ENCODE peak calls at places on chromosomes 6 and 20, in six cellular contexts. One of them, this sample, is unnamed.

GRCh38 chr6:88982720-88983119 is 19.3 kb upstream of the RNGTT start:
- DNase-seq in esophagus squamous epithelium: no peak
- DNase-seq in sigmoid colon: peak; percentile 84
- DNase-seq in heart left ventricle: peak; percentile 41
- DNase-seq in A549: peak; percentile 56
- DNase-seq in IMR-90: peak; percentile 79
- DNase-seq in this sample: no peak

GRCh38 chr6:119172813-119173212 is 94.3 kb upstream of the FAM184A start:
- DNase-seq in esophagus squamous epithelium: no peak
- DNase-seq in sigmoid colon: no peak
- DNase-seq in heart left ventricle: no peak
- DNase-seq in A549: no peak
- DNase-seq in IMR-90: peak; percentile 13
- DNase-seq in this sample: no peak

GRCh38 chr6:149899926-149900619 is 2.2 kb upstream of the RAET1E start:
- DNase-seq in A549: no peak
- DNase-seq in esophagus squamous epithelium: no peak
- DNase-seq in heart left ventricle: no peak
- DNase-seq in sigmoid colon: no peak
- DNase-seq in IMR-90: no peak
- DNase-seq in this sample: no peak

GRCh38 chr6:117494694-117495318 is 12.3 kb downstream of the DCBLD1 start:
- DNase-seq in sigmoid colon: no peak
- DNase-seq in esophagus squamous epithelium: no peak
- DNase-seq in IMR-90: no peak
- DNase-seq in heart left ventricle: peak; percentile 15
- DNase-seq in A549: no peak
- DNase-seq in this sample: no peak

GRCh38 chr6:7124631-7125030 is 16.9 kb downstream of the RREB1 start:
- DNase-seq in heart left ventricle: no peak
- DNase-seq in esophagus squamous epithelium: no peak
- DNase-seq in IMR-90: peak; percentile 57
- DNase-seq in sigmoid colon: no peak
- DNase-seq in A549: no peak
- DNase-seq in this sample: no peak

GRCh38 chr6:54892831-54893230 is 46.3 kb downstream of the FAM83B start:
- DNase-seq in heart left ventricle: no peak
- DNase-seq in sigmoid colon: no peak
- DNase-seq in IMR-90: peak; percentile 96
- DNase-seq in A549: peak; percentile 7
- DNase-seq in esophagus squamous epithelium: no peak
- DNase-seq in this sample: no peak

GRCh38 chr6:166955865-166956443 is 396 bp downstream of the RNASET2 start:
- DNase-seq in sigmoid colon: no peak
- DNase-seq in heart left ventricle: no peak
- DNase-seq in IMR-90: peak; percentile 15
- DNase-seq in A549: peak; percentile 6
- DNase-seq in esophagus squamous epithelium: no peak
- DNase-seq in this sample: no peak

GRCh38 chr6:19578489-19578888 is 258.7 kb upstream of the ID4 start:
- DNase-seq in IMR-90: no peak
- DNase-seq in heart left ventricle: no peak
- DNase-seq in A549: no peak
- DNase-seq in sigmoid colon: no peak
- DNase-seq in esophagus squamous epithelium: no peak
- DNase-seq in this sample: no peak

GRCh38 chr6:163148781-163149534 is 265.6 kb upstream of the QKI start:
- DNase-seq in esophagus squamous epithelium: no peak
- DNase-seq in IMR-90: no peak
- DNase-seq in sigmoid colon: peak; percentile 74
- DNase-seq in A549: no peak
- DNase-seq in heart left ventricle: no peak
- DNase-seq in this sample: no peak

GRCh38 chr20:49563015-49563980 is 4.6 kb downstream of the PTGIS start:
- DNase-seq in heart left ventricle: no peak
- DNase-seq in IMR-90: no peak
- DNase-seq in sigmoid colon: peak; percentile 30
- DNase-seq in A549: no peak
- DNase-seq in esophagus squamous epithelium: no peak
- DNase-seq in this sample: no peak

GRCh38 chr6:3228791-3229565 is 1.5 kb upstream of the TUBB2B start:
- DNase-seq in esophagus squamous epithelium: no peak
- DNase-seq in IMR-90: no peak
- DNase-seq in A549: no peak
- DNase-seq in sigmoid colon: no peak
- DNase-seq in heart left ventricle: no peak
- DNase-seq in this sample: no peak

GRCh38 chr6:40160826-40161225 is 226.6 kb upstream of the MOCS1 start:
- DNase-seq in A549: no peak
- DNase-seq in sigmoid colon: no peak
- DNase-seq in IMR-90: no peak
- DNase-seq in esophagus squamous epithelium: no peak
- DNase-seq in heart left ventricle: no peak
- DNase-seq in this sample: no peak

GRCh38 chr20:35145141-35145564 is 2.0 kb downstream of the EDEM2 start:
- DNase-seq in esophagus squamous epithelium: no peak
- DNase-seq in heart left ventricle: no peak
- DNase-seq in sigmoid colon: no peak
- DNase-seq in A549: peak; percentile 77
- DNase-seq in IMR-90: peak; percentile 72
- DNase-seq in this sample: no peak

GRCh38 chr6:78533426-78533825 is 333.9 kb upstream of the IRAK1BP1 start:
- DNase-seq in heart left ventricle: no peak
- DNase-seq in sigmoid colon: no peak
- DNase-seq in IMR-90: peak; percentile 11
- DNase-seq in esophagus squamous epithelium: no peak
- DNase-seq in A549: no peak
- DNase-seq in this sample: no peak

GRCh38 chr6:2596222-2596621 is 154.5 kb downstream of the MYLK4 start:
- DNase-seq in IMR-90: no peak
- DNase-seq in A549: no peak
- DNase-seq in sigmoid colon: no peak
- DNase-seq in heart left ventricle: no peak
- DNase-seq in esophagus squamous epithelium: no peak
- DNase-seq in this sample: no peak

GRCh38 chr6:164005312-164005711 is 590.8 kb downstream of the QKI start:
- DNase-seq in esophagus squamous epithelium: no peak
- DNase-seq in heart left ventricle: no peak
- DNase-seq in A549: no peak
- DNase-seq in sigmoid colon: no peak
- DNase-seq in IMR-90: no peak
- DNase-seq in this sample: no peak

GRCh38 chr6:137880633-137881521 is 13.8 kb downstream of the TNFAIP3 start:
- DNase-seq in esophagus squamous epithelium: no peak
- DNase-seq in heart left ventricle: no peak
- DNase-seq in sigmoid colon: peak; percentile 61
- DNase-seq in IMR-90: no peak
- DNase-seq in A549: no peak
- DNase-seq in this sample: peak; percentile 82

GRCh38 chr20:38935967-38936407 is 9.8 kb downstream of the FAM83D start:
- DNase-seq in esophagus squamous epithelium: no peak
- DNase-seq in heart left ventricle: no peak
- DNase-seq in A549: no peak
- DNase-seq in sigmoid colon: no peak
- DNase-seq in IMR-90: no peak
- DNase-seq in this sample: no peak

GRCh38 chr6:24827970-24828369 is 29.3 kb upstream of the ARMH2 start:
- DNase-seq in IMR-90: no peak
- DNase-seq in sigmoid colon: no peak
- DNase-seq in heart left ventricle: no peak
- DNase-seq in esophagus squamous epithelium: no peak
- DNase-seq in A549: no peak
- DNase-seq in this sample: no peak

GRCh38 chr20:49344975-49345374 is 67.1 kb upstream of the ZNFX1 start:
- DNase-seq in A549: peak; percentile 89
- DNase-seq in sigmoid colon: peak; percentile 90
- DNase-seq in esophagus squamous epithelium: no peak
- DNase-seq in heart left ventricle: peak; percentile 45
- DNase-seq in IMR-90: peak; percentile 92
- DNase-seq in this sample: no peak

GRCh38 chr6:403659-404655 is 12.4 kb downstream of the IRF4 start:
- DNase-seq in A549: no peak
- DNase-seq in heart left ventricle: no peak
- DNase-seq in IMR-90: no peak
- DNase-seq in sigmoid colon: no peak
- DNase-seq in esophagus squamous epithelium: no peak
- DNase-seq in this sample: no peak

GRCh38 chr6:18022398-18023231 is 35.2 kb upstream of the KIF13A start:
- DNase-seq in A549: peak; percentile 10
- DNase-seq in sigmoid colon: no peak
- DNase-seq in heart left ventricle: no peak
- DNase-seq in IMR-90: peak; percentile 57
- DNase-seq in esophagus squamous epithelium: no peak
- DNase-seq in this sample: no peak

GRCh38 chr20:23046431-23046830 is 3.0 kb downstream of the THBD start:
- DNase-seq in heart left ventricle: no peak
- DNase-seq in esophagus squamous epithelium: no peak
- DNase-seq in IMR-90: no peak
- DNase-seq in sigmoid colon: no peak
- DNase-seq in A549: no peak
- DNase-seq in this sample: no peak

GRCh38 chr6:97440590-97441176 is 157.7 kb upstream of the MMS22L start:
- DNase-seq in esophagus squamous epithelium: no peak
- DNase-seq in sigmoid colon: no peak
- DNase-seq in IMR-90: peak; percentile 12
- DNase-seq in A549: peak; percentile 0
- DNase-seq in heart left ventricle: no peak
- DNase-seq in this sample: no peak

GRCh38 chr20:62401331-62401779 is 5.7 kb downstream of the CABLES2 start:
- DNase-seq in esophagus squamous epithelium: no peak
- DNase-seq in sigmoid colon: no peak
- DNase-seq in A549: peak; percentile 35
- DNase-seq in IMR-90: no peak
- DNase-seq in heart left ventricle: no peak
- DNase-seq in this sample: no peak

GRCh38 chr6:161630674-161631073 is 356.8 kb upstream of the AGPAT4 start:
- DNase-seq in A549: no peak
- DNase-seq in IMR-90: no peak
- DNase-seq in sigmoid colon: no peak
- DNase-seq in esophagus squamous epithelium: no peak
- DNase-seq in heart left ventricle: no peak
- DNase-seq in this sample: no peak

GRCh38 chr6:47414517-47415167 is 62.9 kb upstream of the CD2AP start:
- DNase-seq in sigmoid colon: no peak
- DNase-seq in esophagus squamous epithelium: no peak
- DNase-seq in heart left ventricle: no peak
- DNase-seq in A549: no peak
- DNase-seq in IMR-90: peak; percentile 48
- DNase-seq in this sample: no peak

GRCh38 chr6:117908246-117909107 is 1.4 kb downstream of the SLC35F1 start:
- DNase-seq in esophagus squamous epithelium: no peak
- DNase-seq in A549: no peak
- DNase-seq in sigmoid colon: no peak
- DNase-seq in heart left ventricle: no peak
- DNase-seq in IMR-90: no peak
- DNase-seq in this sample: no peak

GRCh38 chr6:140711019-140711613 is 1336.7 kb upstream of the CITED2 start:
- DNase-seq in heart left ventricle: no peak
- DNase-seq in sigmoid colon: no peak
- DNase-seq in A549: no peak
- DNase-seq in IMR-90: no peak
- DNase-seq in esophagus squamous epithelium: no peak
- DNase-seq in this sample: no peak

GRCh38 chr6:30818426-30818841 is 65.9 kb upstream of the DDR1 start:
- DNase-seq in sigmoid colon: no peak
- DNase-seq in A549: peak; percentile 18
- DNase-seq in esophagus squamous epithelium: no peak
- DNase-seq in heart left ventricle: no peak
- DNase-seq in IMR-90: peak; percentile 92
- DNase-seq in this sample: no peak

GRCh38 chr6:30824698-30825097 is 59.6 kb upstream of the DDR1 start:
- DNase-seq in esophagus squamous epithelium: no peak
- DNase-seq in heart left ventricle: no peak
- DNase-seq in A549: no peak
- DNase-seq in sigmoid colon: no peak
- DNase-seq in IMR-90: no peak
- DNase-seq in this sample: no peak

GRCh38 chr6:30819287-30819917 is 64.9 kb upstream of the DDR1 start:
- DNase-seq in esophagus squamous epithelium: no peak
- DNase-seq in A549: no peak
- DNase-seq in heart left ventricle: no peak
- DNase-seq in IMR-90: peak; percentile 66
- DNase-seq in sigmoid colon: no peak
- DNase-seq in this sample: no peak

GRCh38 chr6:30820196-30820595 is 64.1 kb upstream of the DDR1 start:
- DNase-seq in heart left ventricle: peak; percentile 43
- DNase-seq in sigmoid colon: no peak
- DNase-seq in A549: peak; percentile 38
- DNase-seq in esophagus squamous epithelium: no peak
- DNase-seq in IMR-90: peak; percentile 80
- DNase-seq in this sample: no peak

GRCh38 chr6:30821862-30822784 is 62.2 kb upstream of the DDR1 start:
- DNase-seq in heart left ventricle: no peak
- DNase-seq in esophagus squamous epithelium: no peak
- DNase-seq in sigmoid colon: no peak
- DNase-seq in IMR-90: no peak
- DNase-seq in A549: peak; percentile 44
- DNase-seq in this sample: no peak
- TF ChIP-seq CTCF in heart left ventricle: peak; percentile 47
- TF ChIP-seq CTCF in esophagus squamous epithelium: peak; percentile 21
- TF ChIP-seq CTCF in sigmoid colon: no peak
- TF ChIP-seq CTCF in IMR-90: peak; percentile 61
- TF ChIP-seq CTCF in A549: peak; percentile 54
- TF ChIP-seq CTCF in this sample: no peak

GRCh38 chr20:31723282-31724078 is 812 bp upstream of the BCL2L1 start:
- DNase-seq in sigmoid colon: peak; percentile 99
- DNase-seq in heart left ventricle: peak; percentile 99
- DNase-seq in A549: peak; percentile 92
- DNase-seq in IMR-90: peak; percentile 98
- DNase-seq in esophagus squamous epithelium: peak; percentile 90
- DNase-seq in this sample: no peak
- TF ChIP-seq POLR2A in sigmoid colon: peak; percentile 57
- TF ChIP-seq POLR2A in heart left ventricle: peak; percentile 86
- TF ChIP-seq POLR2A in A549: peak; percentile 20
- TF ChIP-seq POLR2A in IMR-90: peak; percentile 63
- TF ChIP-seq POLR2A in esophagus squamous epithelium: no peak
- TF ChIP-seq POLR2A in this sample: no peak

DNA sequence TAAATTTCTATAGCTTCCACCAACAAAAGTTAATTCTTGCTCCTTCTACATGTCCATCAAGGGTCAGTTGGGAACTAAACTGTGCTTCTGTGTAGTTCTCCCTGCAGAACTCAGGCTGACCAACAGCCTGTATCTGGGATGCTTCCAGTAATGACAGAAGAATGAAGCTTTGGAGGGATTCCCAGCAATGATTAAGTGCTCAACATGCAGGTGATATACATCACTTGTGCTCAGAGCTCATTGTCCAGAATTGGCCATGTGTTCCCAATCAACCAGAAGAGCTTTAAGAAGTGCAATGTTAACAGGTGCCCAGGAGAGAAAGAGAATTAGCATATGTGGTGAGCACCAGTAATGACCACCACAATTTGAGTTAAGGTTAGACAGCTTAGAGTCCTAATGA is 37.4 kb upstream of the SNRPB2 start:
- DNase-seq in IMR-90: no peak
- DNase-seq in sigmoid colon: no peak
- DNase-seq in A549: no peak
- DNase-seq in esophagus squamous epithelium: no peak
- DNase-seq in heart left ventricle: no peak
- DNase-seq in this sample: no peak
- TF ChIP-seq CTCF in IMR-90: no peak
- TF ChIP-seq CTCF in sigmoid colon: no peak
- TF ChIP-seq CTCF in A549: no peak
- TF ChIP-seq CTCF in esophagus squamous epithelium: no peak
- TF ChIP-seq CTCF in heart left ventricle: no peak
- TF ChIP-seq CTCF in this sample: no peak

GRCh38 chr6:26457796-26458688 is at the start of gene BTN2A1:
- DNase-seq in A549: peak; percentile 83
- DNase-seq in IMR-90: peak; percentile 95
- DNase-seq in heart left ventricle: peak; percentile 88
- DNase-seq in esophagus squamous epithelium: peak; percentile 20
- DNase-seq in sigmoid colon: peak; percentile 93
- DNase-seq in this sample: no peak
- TF ChIP-seq POLR2A in A549: no peak
- TF ChIP-seq POLR2A in IMR-90: peak; percentile 54
- TF ChIP-seq POLR2A in heart left ventricle: no peak
- TF ChIP-seq POLR2A in esophagus squamous epithelium: no peak
- TF ChIP-seq POLR2A in sigmoid colon: peak; percentile 11
- TF ChIP-seq POLR2A in this sample: no peak

This sample was measured in vagina.